ENCODE peak calls at places on chromosomes 3 and 15, in ten cellular contexts. X is tibial nerve, E is stomach, M is GM12878, L is HepG2, O is sigmoid colon, N is transverse colon, U is SK-N-SH, B is upper lobe of left lung, F is A549. D is an unnamed sample.

GRCh38 chr3:2477635-2478034 is 379.0 kb downstream of the CNTN4 start:
- DNase-seq in X (no peak), E (no peak), M (no peak), L (no peak), O (no peak), N (no peak), U (no peak), B (no peak), F (no peak), D (no peak)

GRCh38 chr3:71066849-71067261 is 516.7 kb downstream of the FOXP1 start:
- DNase-seq in X (no peak), E (no peak), M (no peak), L (no peak), O (no peak), N (no peak), U (peak), B (no peak), F (no peak), D (no peak)

GRCh38 chr3:42780892-42781700 is 8.0 kb upstream of the CCDC13 start:
- DNase-seq in X (peak), E (no peak), M (peak), L (peak), O (no peak), N (no peak), U (peak), B (no peak), F (peak), D (no peak)

GRCh38 chr3:127920738-127921137 is 5.7 kb downstream of the KBTBD12 start:
- DNase-seq in X (no peak), E (no peak), M (no peak), L (no peak), O (no peak), N (no peak), U (no peak), B (no peak), F (no peak), D (no peak)

GRCh38 chr3:10471337-10471721 is 34.1 kb downstream of the ATP2B2 start:
- DNase-seq in X (no peak), E (no peak), M (no peak), L (no peak), O (no peak), N (no peak), U (no peak), B (no peak), F (no peak), D (no peak)

GRCh38 chr15:57902155-57902554 is 163.4 kb downstream of the ALDH1A2 start:
- DNase-seq in X (no peak), E (no peak), M (no peak), L (no peak), O (no peak), N (no peak), U (no peak), B (no peak), F (no peak), D (no peak)

GRCh38 chr3:159773706-159774105 is 214.9 kb upstream of the IL12A start:
- DNase-seq in X (no peak), E (no peak), M (no peak), L (no peak), O (no peak), N (no peak), U (no peak), B (no peak), F (no peak), D (no peak)

GRCh38 chr15:33086500-33087141 is 107.9 kb downstream of the FMN1 start:
- DNase-seq in X (no peak), E (no peak), M (peak), L (peak), O (no peak), N (no peak), U (peak), B (no peak), F (peak), D (no peak)

GRCh38 chr3:125055165-125055912 is 458 bp downstream of the HEG1 start:
- DNase-seq in X (no peak), E (no peak), M (no peak), L (no peak), O (no peak), N (no peak), U (peak), B (no peak), F (no peak), D (peak)

GRCh38 chr3:12954891-12955650 is 113.7 kb upstream of the RPL32 start:
- DNase-seq in X (peak), E (peak), M (no peak), L (no peak), O (peak), N (peak), U (peak), B (peak), F (no peak), D (peak)

GRCh38 chr3:194475978-194476377 is 10.8 kb downstream of the ATP13A3 start:
- DNase-seq in X (no peak), E (no peak), M (no peak), L (no peak), O (no peak), N (no peak), U (no peak), B (no peak), F (no peak), D (no peak)

GRCh38 chr15:99100245-99101173 is 4.4 kb upstream of the SYNM start:
- DNase-seq in X (peak), E (peak), M (no peak), L (peak), O (peak), N (peak), U (peak), B (peak), F (peak), D (peak)

GRCh38 chr3:125496701-125497100 is 23.3 kb downstream of the SNX4 start:
- DNase-seq in X (no peak), E (no peak), M (no peak), L (no peak), O (no peak), N (no peak), U (no peak), B (no peak), F (no peak), D (no peak)

GRCh38 chr3:126119008-126119675 is 35.2 kb upstream of the SLC41A3 start:
- DNase-seq in X (no peak), E (peak), M (no peak), L (no peak), O (peak), N (peak), U (no peak), B (no peak), F (no peak), D (no peak)

GRCh38 chr3:120147072-120147871 is 53.0 kb upstream of the GSK3B start:
- DNase-seq in X (no peak), E (peak), M (no peak), L (peak), O (no peak), N (peak), U (no peak), B (peak), F (no peak), D (no peak)

GRCh38 chr3:194162817-194163584 is 27.1 kb downstream of the HES1 start:
- DNase-seq in X (no peak), E (no peak), M (no peak), L (no peak), O (no peak), N (no peak), U (no peak), B (no peak), F (no peak), D (no peak)

GRCh38 chr3:159583662-159584061 is 405.0 kb upstream of the IL12A start:
- DNase-seq in X (no peak), E (no peak), M (no peak), L (no peak), O (no peak), N (no peak), U (no peak), B (no peak), F (no peak), D (no peak)

GRCh38 chr3:138625707-138626365 is 17.3 kb downstream of the FAIM start:
- DNase-seq in X (no peak), E (no peak), M (peak), L (no peak), O (no peak), N (no peak), U (no peak), B (no peak), F (no peak), D (no peak)

GRCh38 chr3:134249935-134250716 is 533 bp downstream of the RYK start:
- DNase-seq in X (peak), E (peak), M (no peak), L (peak), O (peak), N (peak), U (peak), B (peak), F (peak), D (peak)

GRCh38 chr15:82533801-82534200 is 6.5 kb downstream of the RPS17 start:
- DNase-seq in X (no peak), E (no peak), M (no peak), L (no peak), O (no peak), N (no peak), U (no peak), B (peak), F (no peak), D (no peak)

GRCh38 chr3:59412506-59412905 is 362.7 kb upstream of the CFAP20DC start:
- DNase-seq in X (no peak), E (no peak), M (no peak), L (no peak), O (no peak), N (no peak), U (no peak), B (no peak), F (no peak), D (no peak)

GRCh38 chr15:79812536-79812935 is 84.3 kb downstream of the MTHFS start:
- DNase-seq in X (no peak), E (no peak), M (no peak), L (no peak), O (no peak), N (no peak), U (no peak), B (no peak), F (no peak), D (no peak)

GRCh38 chr3:99699841-99700240 is 61.4 kb downstream of the COL8A1 start:
- DNase-seq in X (no peak), E (no peak), M (no peak), L (no peak), O (no peak), N (no peak), U (no peak), B (no peak), F (no peak), D (no peak)

GRCh38 chr3:191111722-191112121 is 87.3 kb upstream of the OSTN start:
- DNase-seq in X (no peak), E (no peak), M (no peak), L (no peak), O (no peak), N (no peak), U (no peak), B (no peak), F (no peak), D (no peak)

GRCh38 chr3:170610321-170610884 is 24.5 kb upstream of the SLC7A14 start:
- DNase-seq in X (no peak), E (no peak), M (no peak), L (no peak), O (no peak), N (no peak), U (no peak), B (no peak), F (no peak), D (no peak)
- TF ChIP-seq EP300 in X (no peak), E (no peak), M (no peak), L (no peak), O (no peak), N (no peak), U (no peak), B (no peak), F (no peak), D (no peak)

DNA sequence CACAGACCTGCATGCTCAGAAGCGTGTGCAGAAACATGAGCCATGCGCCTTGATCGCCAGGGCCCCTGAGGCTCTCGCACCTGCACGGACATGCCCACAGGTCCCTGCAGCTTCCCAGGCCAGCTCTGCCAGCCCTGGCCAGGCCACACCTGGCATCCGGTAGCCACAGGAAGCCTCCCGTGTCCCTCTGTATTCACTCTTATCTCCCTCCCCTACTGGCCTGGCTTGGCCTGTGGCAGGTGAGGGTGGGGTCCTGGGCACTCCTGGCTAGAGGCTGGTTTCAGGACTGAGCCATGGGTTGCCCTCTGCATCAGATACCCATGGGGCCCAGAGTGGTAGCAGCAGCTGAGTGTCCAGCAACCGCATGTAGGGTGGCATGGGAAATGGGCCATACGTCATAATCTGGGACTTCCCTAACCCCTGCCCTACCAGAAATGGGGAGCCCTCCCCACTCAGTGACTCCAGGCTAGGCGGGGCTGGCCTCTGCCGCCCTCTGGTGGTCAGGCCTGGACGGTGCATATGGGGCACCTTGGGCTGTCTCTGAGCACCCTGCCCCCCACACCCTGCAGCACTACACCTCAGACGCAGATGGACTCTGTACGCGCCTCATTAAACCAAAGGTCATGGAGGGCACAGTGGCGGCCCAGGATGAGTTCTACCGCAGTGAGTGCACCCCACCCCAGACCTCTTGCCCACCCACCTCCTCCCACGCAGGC is 12.6 kb upstream of the LMAN1L start:
- DNase-seq in X (peak), E (peak), M (peak), L (peak), O (peak), N (peak), U (peak), B (peak), F (peak), D (peak)
- TF ChIP-seq EP300 in X (no peak), E (no peak), M (peak), L (no peak), O (no peak), N (no peak), U (no peak), B (no peak), F (no peak), D (no peak)

GRCh38 chr3:16932877-16933276 is 48.1 kb downstream of the PLCL2 start:
- DNase-seq in X (no peak), E (no peak), M (no peak), L (no peak), O (no peak), N (no peak), U (no peak), B (no peak), F (no peak), D (no peak)
- TF ChIP-seq EP300 in X (no peak), E (no peak), M (no peak), L (no peak), O (no peak), N (no peak), U (no peak), B (no peak), F (no peak), D (no peak)

GRCh38 chr3:107476462-107476861 is 46.3 kb upstream of the BBX start:
- DNase-seq in X (no peak), E (no peak), M (no peak), L (no peak), O (no peak), N (no peak), U (no peak), B (no peak), F (no peak), D (no peak)
- TF ChIP-seq EP300 in X (no peak), E (no peak), M (no peak), L (no peak), O (no peak), N (no peak), U (no peak), B (no peak), F (no peak), D (no peak)

GRCh38 chr15:70270752-70271111 is 173.0 kb upstream of the TLE3 start:
- DNase-seq in X (no peak), E (no peak), M (no peak), L (no peak), O (no peak), N (no peak), U (no peak), B (no peak), F (no peak), D (no peak)

GRCh38 chr15:70271422-70272088 is 173.8 kb upstream of the TLE3 start:
- DNase-seq in X (peak), E (no peak), M (no peak), L (no peak), O (peak), N (peak), U (no peak), B (peak), F (peak), D (peak)

GRCh38 chr15:70268698-70269251 is 171.1 kb upstream of the TLE3 start:
- DNase-seq in X (no peak), E (no peak), M (no peak), L (no peak), O (no peak), N (no peak), U (no peak), B (no peak), F (no peak), D (peak)

GRCh38 chr15:70269331-70269911 is 171.7 kb upstream of the TLE3 start:
- DNase-seq in X (no peak), E (no peak), M (no peak), L (no peak), O (no peak), N (no peak), U (no peak), B (no peak), F (no peak), D (no peak)

DNA sequence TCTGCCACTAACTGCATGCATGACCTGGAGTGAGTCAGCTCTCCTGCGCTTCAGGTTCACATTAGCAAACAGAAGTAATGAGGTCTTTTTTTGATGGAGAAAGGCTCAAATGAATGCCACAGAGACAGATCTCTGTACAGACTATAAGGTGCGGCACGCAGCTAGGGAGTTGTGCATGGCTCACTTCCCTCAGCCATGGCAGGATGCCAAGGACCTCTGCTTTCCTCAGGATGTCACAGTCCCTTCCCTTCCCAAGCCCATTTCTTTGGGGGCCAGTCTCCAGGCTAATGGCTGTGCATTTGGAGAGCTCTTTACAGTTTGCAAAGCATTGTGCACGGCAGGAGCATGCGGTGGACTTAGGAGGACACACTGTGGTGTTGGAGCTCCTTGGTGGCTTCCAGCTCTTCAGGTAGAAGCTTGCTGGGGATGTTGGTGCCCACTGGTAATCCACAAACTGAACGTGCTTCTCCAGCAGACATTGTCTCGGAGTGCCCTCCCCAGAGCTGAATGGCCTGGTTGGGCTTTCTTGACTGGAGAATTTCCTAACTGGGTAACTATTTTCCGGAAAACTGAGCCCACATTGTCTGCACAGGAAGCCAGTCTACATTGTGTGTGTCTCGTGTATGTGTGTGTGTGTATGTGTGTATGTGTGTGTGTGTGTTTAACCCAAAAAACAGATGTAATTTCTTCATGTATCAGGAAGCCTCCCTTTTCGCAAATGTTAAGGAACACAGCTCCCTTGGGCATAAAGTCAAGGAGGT is 172.5 kb upstream of the TLE3 start:
- DNase-seq in X (peak), E (no peak), M (no peak), L (no peak), O (no peak), N (peak), U (no peak), B (peak), F (no peak), D (peak)
- TF ChIP-seq EP300 in X (no peak), E (no peak), M (no peak), L (no peak), O (no peak), N (no peak), U (no peak), B (peak), F (no peak), D (no peak)

GRCh38 chr3:187040637-187041361 is 98.5 kb downstream of the RPL39L start:
- DNase-seq in X (no peak), E (no peak), M (no peak), L (peak), O (no peak), N (no peak), U (no peak), B (no peak), F (no peak), D (no peak)
- TF ChIP-seq EP300 in X (no peak), E (no peak), M (no peak), L (peak), O (no peak), N (no peak), U (no peak), B (no peak), F (no peak), D (no peak)

GRCh38 chr3:14204605-14205284 is 26.1 kb downstream of the LSM3 start:
- DNase-seq in X (peak), E (no peak), M (no peak), L (no peak), O (peak), N (peak), U (no peak), B (no peak), F (no peak), D (no peak)
- TF ChIP-seq EP300 in X (peak), E (no peak), M (no peak), L (no peak), O (no peak), N (no peak), U (no peak), B (no peak), F (no peak), D (peak)

GRCh38 chr15:45522179-45522930 is at the start of gene SLC30A4:
- DNase-seq in X (peak), E (peak), M (no peak), L (no peak), O (peak), N (peak), U (peak), B (peak), F (peak), D (peak)
- TF ChIP-seq EP300 in X (no peak), E (no peak), M (no peak), L (no peak), O (no peak), N (no peak), U (no peak), B (no peak), F (no peak), D (no peak)

GRCh38 chr3:46995901-46996562 is 16.6 kb downstream of the NBEAL2 start:
- DNase-seq in X (no peak), E (no peak), M (no peak), L (no peak), O (no peak), N (no peak), U (peak), B (no peak), F (no peak), D (no peak)

GRCh38 chr3:46994801-46995731 is 15.6 kb downstream of the NBEAL2 start:
- DNase-seq in X (no peak), E (no peak), M (no peak), L (no peak), O (no peak), N (no peak), U (peak), B (no peak), F (no peak), D (no peak)

GRCh38 chr3:46998121-46998851 is 18.8 kb downstream of the NBEAL2 start:
- DNase-seq in X (peak), E (peak), M (no peak), L (peak), O (no peak), N (peak), U (peak), B (peak), F (peak), D (no peak)

GRCh38 chr3:46997453-46998091 is 18.1 kb downstream of the NBEAL2 start:
- DNase-seq in X (no peak), E (no peak), M (no peak), L (no peak), O (no peak), N (no peak), U (peak), B (no peak), F (no peak), D (no peak)

GRCh38 chr3:46996689-46997452 is 17.4 kb downstream of the NBEAL2 start:
- DNase-seq in X (no peak), E (no peak), M (no peak), L (no peak), O (no peak), N (no peak), U (peak), B (no peak), F (no peak), D (no peak)
- TF ChIP-seq EP300 in X (no peak), E (no peak), M (no peak), L (no peak), O (no peak), N (no peak), U (no peak), B (no peak), F (no peak), D (no peak)

DNA sequence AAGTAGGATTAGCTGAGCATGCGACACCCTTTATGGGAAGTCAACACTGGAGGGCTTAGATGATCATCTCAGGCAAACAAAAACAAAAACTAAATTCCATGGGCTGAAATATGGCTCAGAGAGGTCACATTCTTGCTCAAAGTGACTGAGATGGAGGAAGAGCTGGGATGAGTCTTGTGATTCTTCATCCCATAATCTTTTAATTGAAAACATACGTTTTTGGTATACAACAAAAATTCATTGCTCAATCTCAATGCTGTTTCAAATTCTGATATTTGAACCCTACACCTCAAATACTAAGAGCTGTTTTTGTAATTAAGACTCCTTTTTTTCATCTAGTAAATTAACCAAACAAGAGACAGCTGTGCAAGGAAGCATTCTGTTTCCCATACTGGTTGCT is 257.0 kb downstream of the NR1D2 start:
- DNase-seq in X (no peak), E (no peak), M (no peak), L (no peak), O (no peak), N (no peak), U (no peak), B (no peak), F (no peak), D (no peak)
- TF ChIP-seq EP300 in X (no peak), E (no peak), M (no peak), L (no peak), O (no peak), N (no peak), U (no peak), B (no peak), F (no peak), D (no peak)

D was measured in ovary.